ENCODE peak calls at places on chromosomes 4 and X, in four cellular contexts. One of them, this sample, is unnamed.

GRCh38 chr4:123398803-123399637 is 2.4 kb downstream of the SPRY1 start:
- DNase-seq in adrenal gland: peak; percentile 31
- DNase-seq in EL: peak; percentile 56
- DNase-seq in AG09319: no peak
- DNase-seq in this sample: no peak

GRCh38 chrX:48083212-48083611 is 11.8 kb upstream of the ZNF630 start:
- DNase-seq in adrenal gland: peak; percentile 51
- DNase-seq in EL: peak; percentile 36
- DNase-seq in AG09319: no peak
- DNase-seq in this sample: peak; percentile 2

GRCh38 chr4:27010334-27010940 is 149.8 kb downstream of the STIM2 start:
- DNase-seq in EL: peak; percentile 67
- DNase-seq in adrenal gland: peak; percentile 73
- DNase-seq in AG09319: peak; percentile 44
- DNase-seq in this sample: no peak

GRCh38 chr4:58061967-58062366 is 951.8 kb upstream of the IGFBP7 start:
- DNase-seq in EL: no peak
- DNase-seq in adrenal gland: no peak
- DNase-seq in AG09319: no peak
- DNase-seq in this sample: no peak

GRCh38 chrX:64642482-64642881 is 247.2 kb upstream of the MTMR8 start:
- DNase-seq in EL: no peak
- DNase-seq in adrenal gland: peak; percentile 0
- DNase-seq in AG09319: no peak
- DNase-seq in this sample: no peak

GRCh38 chr4:41472098-41472497 is 65.9 kb upstream of the LIMCH1 start:
- DNase-seq in AG09319: no peak
- DNase-seq in EL: no peak
- DNase-seq in adrenal gland: no peak
- DNase-seq in this sample: no peak

GRCh38 chrX:35115205-35115604 is 172.6 kb downstream of the FAM47B start:
- DNase-seq in AG09319: peak; percentile 8
- DNase-seq in adrenal gland: no peak
- DNase-seq in EL: peak; percentile 67
- DNase-seq in this sample: peak; percentile 54

GRCh38 chr4:128424524-128425195 is 137.0 kb upstream of the PGRMC2 start:
- DNase-seq in AG09319: peak; percentile 8
- DNase-seq in EL: peak; percentile 10
- DNase-seq in adrenal gland: peak; percentile 24
- DNase-seq in this sample: no peak

GRCh38 chr4:155822572-155822971 is 43.5 kb downstream of the ASIC5 start:
- DNase-seq in adrenal gland: no peak
- DNase-seq in EL: no peak
- DNase-seq in AG09319: no peak
- DNase-seq in this sample: no peak

GRCh38 chrX:57070185-57070984 is 51.0 kb downstream of the SPIN2B start:
- DNase-seq in adrenal gland: no peak
- DNase-seq in AG09319: no peak
- DNase-seq in EL: no peak
- DNase-seq in this sample: no peak

GRCh38 chr4:14650127-14650526 is 352.2 kb upstream of the CPEB2 start:
- DNase-seq in adrenal gland: no peak
- DNase-seq in EL: peak; percentile 2
- DNase-seq in AG09319: no peak
- DNase-seq in this sample: no peak

GRCh38 chrX:135977611-135978010 is 3.8 kb upstream of the MMGT1 start:
- DNase-seq in adrenal gland: no peak
- DNase-seq in AG09319: peak; percentile 27
- DNase-seq in EL: peak; percentile 51
- DNase-seq in this sample: peak; percentile 20

GRCh38 chr4:15003441-15003890 is 1.2 kb downstream of the CPEB2 start:
- DNase-seq in adrenal gland: peak; percentile 62
- DNase-seq in AG09319: no peak
- DNase-seq in EL: no peak
- DNase-seq in this sample: no peak

GRCh38 chr4:165355900-165356300 is 22.9 kb upstream of the CPE start:
- DNase-seq in AG09319: no peak
- DNase-seq in EL: peak; percentile 22
- DNase-seq in adrenal gland: peak; percentile 55
- DNase-seq in this sample: no peak

GRCh38 chrX:140141444-140142029 is 176.2 kb upstream of the CXorf66 start:
- DNase-seq in EL: peak; percentile 14
- DNase-seq in adrenal gland: peak; percentile 45
- DNase-seq in AG09319: no peak
- DNase-seq in this sample: no peak

GRCh38 chr4:82777857-82778525 is 20.6 kb downstream of the SCD5 start:
- DNase-seq in adrenal gland: no peak
- DNase-seq in EL: no peak
- DNase-seq in AG09319: no peak
- DNase-seq in this sample: no peak

GRCh38 chrX:48896611-48897011 is 957 bp downstream of the TIMM17B start:
- DNase-seq in EL: peak; percentile 12
- DNase-seq in AG09319: no peak
- DNase-seq in adrenal gland: peak; percentile 18
- DNase-seq in this sample: no peak

GRCh38 chrX:94493405-94493804 is 819.4 kb downstream of the FAM133A start:
- DNase-seq in adrenal gland: no peak
- DNase-seq in AG09319: no peak
- DNase-seq in EL: no peak
- DNase-seq in this sample: no peak

GRCh38 chr4:4216668-4217067 is 10.1 kb downstream of the OTOP1 start:
- DNase-seq in adrenal gland: no peak
- DNase-seq in EL: peak; percentile 54
- DNase-seq in AG09319: peak; percentile 5
- DNase-seq in this sample: no peak

GRCh38 chrX:114162068-114162735 is 421.7 kb upstream of the HTR2C start:
- DNase-seq in EL: no peak
- DNase-seq in adrenal gland: no peak
- DNase-seq in AG09319: no peak
- DNase-seq in this sample: no peak

GRCh38 chr4:78656968-78657445 is 105.4 kb downstream of the ANXA3 start:
- DNase-seq in AG09319: no peak
- DNase-seq in adrenal gland: peak; percentile 17
- DNase-seq in EL: no peak
- DNase-seq in this sample: no peak

GRCh38 chr4:3221996-3222395 is 27.0 kb upstream of the MSANTD1 start:
- DNase-seq in EL: no peak
- DNase-seq in adrenal gland: no peak
- DNase-seq in AG09319: no peak
- DNase-seq in this sample: no peak

GRCh38 chr4:146381263-146381872 is 140.4 kb downstream of the SLC10A7 start:
- DNase-seq in EL: peak; percentile 14
- DNase-seq in adrenal gland: no peak
- DNase-seq in AG09319: no peak
- DNase-seq in this sample: no peak

GRCh38 chr4:4913147-4913561 is 53.7 kb downstream of the MSX1 start:
- DNase-seq in adrenal gland: no peak
- DNase-seq in EL: no peak
- DNase-seq in AG09319: no peak
- DNase-seq in this sample: no peak

GRCh38 chrX:7514871-7515599 is 327.9 kb upstream of the VCX start:
- DNase-seq in EL: peak; percentile 59
- DNase-seq in adrenal gland: peak; percentile 0
- DNase-seq in AG09319: no peak
- DNase-seq in this sample: no peak

GRCh38 chr4:120156115-120156718 is 89.6 kb upstream of the MAD2L1 start:
- DNase-seq in EL: peak; percentile 56
- DNase-seq in AG09319: peak; percentile 39
- DNase-seq in adrenal gland: peak; percentile 14
- DNase-seq in this sample: peak; percentile 49

GRCh38 chr4:4867745-4868505 is 8.5 kb downstream of the MSX1 start:
- DNase-seq in adrenal gland: no peak
- DNase-seq in AG09319: no peak
- DNase-seq in EL: no peak
- DNase-seq in this sample: no peak

GRCh38 chr4:182975806-182976205 is 58.6 kb upstream of the DCTD start:
- DNase-seq in AG09319: peak; percentile 29
- DNase-seq in adrenal gland: no peak
- DNase-seq in EL: peak; percentile 90
- DNase-seq in this sample: peak; percentile 29

GRCh38 chr4:93183589-93183988 is 645.0 kb upstream of the ATOH1 start:
- DNase-seq in AG09319: no peak
- DNase-seq in adrenal gland: no peak
- DNase-seq in EL: no peak
- DNase-seq in this sample: no peak

GRCh38 chrX:129013574-129013973 is 509.7 kb downstream of the SMARCA1 start:
- DNase-seq in adrenal gland: no peak
- DNase-seq in AG09319: no peak
- DNase-seq in EL: no peak
- DNase-seq in this sample: no peak

GRCh38 chr4:95219109-95219508 is 329.7 kb downstream of the UNC5C start:
- DNase-seq in EL: peak; percentile 0
- DNase-seq in AG09319: no peak
- DNase-seq in adrenal gland: no peak
- DNase-seq in this sample: peak; percentile 43

GRCh38 chr4:153620352-153620751 is 63.7 kb upstream of the TLR2 start:
- DNase-seq in AG09319: peak; percentile 20
- DNase-seq in adrenal gland: no peak
- DNase-seq in EL: peak; percentile 2
- DNase-seq in this sample: peak; percentile 16

GRCh38 chrX:68249401-68249831 is 183.9 kb downstream of the OPHN1 start:
- DNase-seq in adrenal gland: peak; percentile 1
- DNase-seq in AG09319: no peak
- DNase-seq in EL: no peak
- DNase-seq in this sample: no peak

GRCh38 chr4:77994194-77994721 is 62.9 kb upstream of the FRAS1 start:
- DNase-seq in AG09319: peak; percentile 10
- DNase-seq in EL: peak; percentile 48
- DNase-seq in adrenal gland: no peak
- DNase-seq in this sample: peak; percentile 23

GRCh38 chrX:80576815-80577533 is 156.7 kb downstream of the TENT5D start:
- DNase-seq in EL: no peak
- DNase-seq in AG09319: no peak
- DNase-seq in adrenal gland: no peak
- DNase-seq in this sample: no peak

GRCh38 chr4:64068096-64068495 is 341.2 kb downstream of the TECRL start:
- DNase-seq in AG09319: no peak
- DNase-seq in adrenal gland: no peak
- DNase-seq in EL: no peak
- DNase-seq in this sample: no peak

GRCh38 chrX:38260231-38260630 is 39.6 kb upstream of the SRPX start:
- DNase-seq in adrenal gland: peak; percentile 2
- DNase-seq in EL: peak; percentile 28
- DNase-seq in AG09319: no peak
- DNase-seq in this sample: no peak

GRCh38 chrX:150517303-150517896 is 51.0 kb upstream of the MTM1 start:
- DNase-seq in AG09319: no peak
- DNase-seq in adrenal gland: no peak
- DNase-seq in EL: no peak
- DNase-seq in this sample: peak; percentile 57

GRCh38 chr4:82680834-82681233 is 117.8 kb downstream of the SCD5 start:
- DNase-seq in adrenal gland: no peak
- DNase-seq in AG09319: peak; percentile 5
- DNase-seq in EL: no peak
- DNase-seq in this sample: no peak

This sample was measured in AG04450.